ENCODE peak calls at places on chromosome X, in four cellular contexts. Z is CMK; D is SW 1271; S is activated T-cell treated with anti-CD3 and anti-CD28 coated beads, Interleukin-2, amount 50 U/mL, for 4 hours. T is an unnamed sample.

GRCh38 chrX:8288590-8288989 is 117.5 kb upstream of the VCX2 start:
- DNase-seq in Z (no peak), S (no peak), D (no peak), T (no peak)

GRCh38 chrX:2485460-2485753 is 15.4 kb downstream of the DHRSX start:
- DNase-seq in S (no peak), Z (no peak), D (no peak), T (no peak)

GRCh38 chrX:55624403-55624802 is 1.2 kb downstream of the FOXR2 start:
- DNase-seq in S (no peak), Z (no peak), D (no peak), T (no peak)

GRCh38 chrX:135688137-135688536 is 25.3 kb upstream of the CT45A1 start:
- DNase-seq in S (no peak), Z (no peak), D (no peak), T (no peak)

GRCh38 chrX:153781428-153782047 is 697 bp downstream of the SRPK3 start:
- DNase-seq in D (no peak), S (no peak), Z (no peak), T (no peak)

GRCh38 chrX:155896512-155896911 is 15.4 kb downstream of the VAMP7 start:
- DNase-seq in D (no peak), S (no peak), Z (no peak), T (no peak)

GRCh38 chrX:19514791-19515614 is at the start of gene MAP3K15:
- DNase-seq in Z (no peak), S (no peak), D (no peak), T (no peak)

GRCh38 chrX:40694833-40695232 is 40.5 kb downstream of the MED14 start:
- DNase-seq in D (no peak), S (no peak), Z (no peak), T (no peak)

GRCh38 chrX:47751670-47752069 is 85.0 kb upstream of the ZNF81 start:
- DNase-seq in Z (no peak), S (peak), D (peak), T (no peak)

GRCh38 chrX:94361241-94361640 is 687.2 kb downstream of the FAM133A start:
- DNase-seq in S (no peak), Z (no peak), D (no peak), T (no peak)

GRCh38 chrX:78527263-78527662 is 131.9 kb downstream of the RTL3 start:
- DNase-seq in D (no peak), S (peak), Z (no peak), T (no peak)

GRCh38 chrX:23304881-23305280 is 29.8 kb upstream of the PTCHD1 start:
- DNase-seq in Z (no peak), S (no peak), D (no peak), T (no peak)

GRCh38 chrX:459611-460010 is 72.9 kb upstream of the PPP2R3B start:
- DNase-seq in D (no peak), Z (no peak), S (no peak), T (no peak)

GRCh38 chrX:11458175-11458574 is 165.0 kb downstream of the AMELX start:
- DNase-seq in D (no peak), Z (no peak), S (no peak), T (no peak)

GRCh38 chrX:2464677-2465166 is 36.1 kb downstream of the DHRSX start:
- DNase-seq in S (no peak), Z (no peak), D (no peak), T (no peak)

GRCh38 chrX:70386240-70386639 is 36.9 kb upstream of the GDPD2 start:
- DNase-seq in Z (no peak), D (no peak), S (no peak), T (no peak)

GRCh38 chrX:40096395-40097091 is 1.2 kb downstream of the BCOR start:
- DNase-seq in S (peak), D (no peak), Z (no peak), T (no peak)

GRCh38 chrX:117987376-117987775 is 129.2 kb downstream of the KLHL13 start:
- DNase-seq in D (no peak), Z (no peak), S (no peak), T (no peak)

GRCh38 chrX:17559728-17560379 is 177.4 kb upstream of the SCML1 start:
- DNase-seq in S (no peak), Z (no peak), D (peak), T (no peak)

GRCh38 chrX:70452143-70452733 is 7.6 kb downstream of the DLG3 start:
- DNase-seq in D (peak), Z (no peak), S (peak), T (peak)

GRCh38 chrX:106726485-106727437 is at the start of gene RNF128:
- DNase-seq in Z (no peak), S (no peak), D (no peak), T (peak)

GRCh38 chrX:24426340-24426913 is 38.7 kb upstream of the PDK3 start:
- DNase-seq in S (no peak), D (no peak), Z (no peak), T (no peak)

GRCh38 chrX:18872621-18873020 is 111.3 kb downstream of the PHKA2 start:
- DNase-seq in Z (no peak), D (no peak), S (no peak), T (no peak)

GRCh38 chrX:69618803-69619202 is 2.9 kb downstream of the EDA start:
- DNase-seq in Z (no peak), D (peak), S (no peak), T (no peak)

GRCh38 chrX:20665441-20665840 is 398.7 kb upstream of the RPS6KA3 start:
- DNase-seq in D (no peak), Z (no peak), S (no peak), T (no peak)

GRCh38 chrX:12002876-12003275 is 135.4 kb upstream of the FRMPD4 start:
- DNase-seq in Z (no peak), D (no peak), S (no peak), T (no peak)

GRCh38 chrX:79270401-79270800 is 96.7 kb downstream of the ITM2A start:
- DNase-seq in D (no peak), Z (no peak), S (peak), T (no peak)

GRCh38 chrX:151983186-151983585 is 8.7 kb upstream of the GABRE start:
- DNase-seq in S (no peak), Z (no peak), D (no peak), T (no peak)

GRCh38 chrX:1853916-1854315 is 239.1 kb downstream of the ASMT start:
- DNase-seq in D (no peak), Z (no peak), S (no peak), T (no peak)

GRCh38 chrX:55109304-55109703 is 20.5 kb downstream of the PAGE2 start:
- DNase-seq in Z (no peak), D (no peak), S (no peak), T (no peak)

GRCh38 chrX:131595120-131595519 is 51.2 kb downstream of the OR13H1 start:
- DNase-seq in Z (no peak), S (no peak), D (no peak), T (no peak)

GRCh38 chrX:38732866-38733265 is 68.4 kb upstream of the MID1IP1 start:
- DNase-seq in D (no peak), Z (no peak), S (no peak), T (no peak)

GRCh38 chrX:8988456-8988855 is 45.5 kb downstream of the FAM9B start:
- DNase-seq in Z (no peak), S (no peak), D (no peak), T (no peak)

GRCh38 chrX:37320541-37321203 is 28.5 kb upstream of the PRRG1 start:
- DNase-seq in Z (peak), D (no peak), S (no peak), T (no peak)

GRCh38 chrX:36071064-36071463 is 151.5 kb downstream of the CFAP47 start:
- DNase-seq in Z (no peak), D (no peak), S (no peak), T (no peak)

GRCh38 chrX:24190500-24191156 is 41.1 kb downstream of the ZFX start:
- DNase-seq in D (no peak), Z (no peak), S (no peak), T (no peak)

T was measured in dorsolateral prefrontal cortex.